ENCODE peak calls at places on chromosomes 12 and 14, in six cellular contexts. K is IMR-90, C is HFF-Myc, L is body of pancreas, F is upper lobe of right lung, H is mammary epithelial cell. S is an unnamed sample.

GRCh38 chr12:108567388-108567787 is 5.0 kb downstream of the ISCU start:
- DNase-seq in K (no peak), C (no peak), L (no peak), F (no peak), H (no peak), S (no peak)

GRCh38 chr12:101696477-101697196 is 803 bp upstream of the CHPT1 start:
- DNase-seq in K (no peak), C (no peak), L (peak; percentile 53), F (peak; percentile 70), H (no peak), S (no peak)

GRCh38 chr12:93101367-93101766 is 172.3 kb upstream of the EEA1 start:
- DNase-seq in K (no peak), C (no peak), L (no peak), F (no peak), H (no peak), S (no peak)

GRCh38 chr14:59028476-59029202 is 159.8 kb upstream of the DAAM1 start:
- DNase-seq in K (peak; percentile 97), C (peak; percentile 97), L (peak; percentile 69), F (no peak), H (peak; percentile 58), S (peak; percentile 68)

GRCh38 chr12:127179199-127179598 is 1087.8 kb upstream of the TMEM132C start:
- DNase-seq in K (no peak), C (no peak), L (no peak), F (no peak), H (peak; percentile 21), S (no peak)

GRCh38 chr14:83478741-83479140 is 1945.1 kb upstream of the SEL1L start:
- DNase-seq in K (peak; percentile 20), C (no peak), L (no peak), F (no peak), H (no peak), S (no peak)

GRCh38 chr14:85530626-85531025 is 682 bp downstream of the FLRT2 start:
- DNase-seq in K (no peak), C (no peak), L (no peak), F (no peak), H (no peak), S (no peak)

GRCh38 chr14:45089813-45090212 is 5.9 kb downstream of the PRPF39 start:
- DNase-seq in K (peak; percentile 61), C (no peak), L (no peak), F (no peak), H (peak; percentile 76), S (no peak)

GRCh38 chr12:81440001-81440400 is 319.1 kb downstream of the PPFIA2 start:
- DNase-seq in K (no peak), C (no peak), L (no peak), F (no peak), H (no peak), S (no peak)

GRCh38 chr12:92596388-92596787 is 106.4 kb upstream of the PLEKHG7 start:
- DNase-seq in K (peak; percentile 83), C (no peak), L (no peak), F (no peak), H (no peak), S (no peak)

GRCh38 chr12:113537041-113537750 is 65.5 kb upstream of the LHX5 start:
- DNase-seq in K (no peak), C (no peak), L (no peak), F (no peak), H (no peak), S (no peak)
- TF ChIP-seq CTCF in K (no peak), C (no peak), L (no peak), F (no peak), H (no peak), S (no peak)

GRCh38 chr12:25960926-25961325 is 2.4 kb downstream of the RASSF8 start:
- DNase-seq in K (peak; percentile 19), C (no peak), L (no peak), F (no peak), H (no peak), S (no peak)

GRCh38 chr12:25960176-25960575 is 1.7 kb downstream of the RASSF8 start:
- DNase-seq in K (peak; percentile 28), C (no peak), L (peak; percentile 13), F (no peak), H (peak; percentile 44), S (peak; percentile 15)

GRCh38 chr12:25958254-25959068 is at the start of gene RASSF8:
- DNase-seq in K (peak; percentile 72), C (no peak), L (peak; percentile 84), F (peak; percentile 89), H (peak; percentile 67), S (peak; percentile 80)

GRCh38 chr12:25957898-25958253 is 606 bp upstream of the RASSF8 start:
- DNase-seq in K (peak; percentile 82), C (peak; percentile 59), L (no peak), F (no peak), H (peak; percentile 73), S (no peak)

DNA sequence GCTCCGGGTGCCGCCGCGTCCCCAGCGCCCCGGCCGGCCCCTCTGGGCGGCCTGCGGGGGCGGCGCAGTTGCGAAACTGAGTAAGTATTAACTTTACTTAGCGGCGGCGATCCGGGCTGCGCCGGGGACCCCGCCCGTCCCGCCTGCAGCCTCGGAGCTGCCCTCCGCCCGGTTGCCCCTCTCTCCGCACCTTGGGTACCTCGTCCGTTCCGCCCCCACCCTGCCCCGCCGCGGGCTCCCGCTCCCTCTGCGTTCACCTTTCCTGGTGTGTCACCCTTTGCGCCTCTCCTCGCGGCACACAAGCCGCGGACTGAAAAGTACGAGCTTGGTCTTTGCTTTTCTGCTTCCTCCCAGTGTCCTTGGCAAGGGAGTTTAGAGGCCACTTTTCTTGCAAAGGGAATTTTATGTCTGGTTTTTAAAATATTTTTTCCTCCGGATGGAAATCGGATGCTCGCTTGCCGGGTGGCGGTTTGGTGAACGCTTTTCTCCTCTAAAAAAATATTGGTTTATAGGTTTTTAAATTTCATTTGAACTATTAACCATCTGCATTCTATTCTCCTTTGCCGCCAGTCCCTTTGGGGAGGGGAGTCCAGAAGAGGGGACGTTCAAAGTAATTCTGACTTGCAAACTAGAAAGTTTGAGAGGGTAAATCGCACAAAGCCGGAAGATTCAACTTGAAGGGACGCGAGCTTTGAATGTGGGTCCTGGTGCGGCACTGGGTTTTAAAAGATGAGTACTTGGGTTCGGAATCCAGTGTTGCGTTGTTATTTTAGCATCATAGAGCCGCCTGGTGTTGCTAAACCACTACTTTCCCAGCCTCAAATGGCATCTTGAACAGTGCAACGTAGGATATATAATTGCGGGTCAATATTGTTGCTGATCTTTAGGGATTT is 833 bp downstream of the RASSF8 start:
- DNase-seq in K (peak; percentile 85), C (no peak), L (peak; percentile 67), F (peak; percentile 87), H (peak; percentile 73), S (peak; percentile 54)
- TF ChIP-seq CTCF in K (peak; percentile 34), C (no peak), L (no peak), F (no peak), H (peak; percentile 42), S (no peak)

DNA sequence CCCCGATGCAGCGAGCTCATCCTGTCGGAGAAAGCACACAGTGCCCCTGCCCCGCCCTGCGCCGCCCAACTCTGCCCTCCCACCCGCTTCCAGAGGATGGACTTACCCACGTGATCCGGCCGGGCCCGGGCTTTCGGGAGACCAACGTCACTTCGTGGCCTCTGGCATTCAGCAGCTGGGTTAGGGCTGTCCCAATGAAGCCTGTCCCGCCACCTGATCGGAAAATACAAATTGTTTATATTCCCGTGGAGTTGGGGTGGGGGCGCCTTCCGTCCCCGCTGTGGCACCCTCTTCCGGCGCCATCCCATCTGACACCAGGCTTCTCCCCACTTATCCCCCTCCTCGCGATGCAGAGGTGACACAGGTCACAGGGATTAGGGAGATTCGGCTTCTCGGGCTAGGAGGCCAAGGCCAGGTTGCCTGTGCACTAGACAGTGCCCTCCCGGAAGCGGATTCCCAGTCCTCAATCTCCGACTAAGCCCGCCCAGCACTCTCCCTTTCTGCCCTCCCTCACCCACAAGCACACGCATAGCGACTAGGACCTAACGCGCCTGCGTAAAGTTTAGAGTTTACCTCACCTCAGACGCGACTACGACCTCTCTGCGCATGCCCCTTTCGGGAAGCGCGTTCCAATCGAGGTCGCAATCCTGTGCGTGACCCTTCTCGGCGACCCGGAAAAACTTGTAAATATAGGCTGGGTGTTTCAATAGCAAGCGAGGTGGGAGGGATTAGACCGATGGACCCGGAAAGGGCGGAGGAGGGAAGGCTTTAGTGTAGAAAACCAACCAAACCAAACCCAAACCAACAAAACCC is at the start of gene SDR39U1:
- DNase-seq in K (peak; percentile 99), C (peak; percentile 99), L (peak; percentile 98), F (peak; percentile 97), H (peak; percentile 98), S (peak; percentile 93)
- TF ChIP-seq CTCF in K (no peak), C (no peak), L (no peak), F (no peak), H (peak; percentile 14), S (no peak)

GRCh38 chr12:110105159-110105558 is 19.0 kb upstream of the IFT81 start:
- DNase-seq in K (no peak), C (no peak), L (no peak), F (no peak), H (no peak), S (no peak)

GRCh38 chr12:110105961-110106540 is 18.1 kb upstream of the IFT81 start:
- DNase-seq in K (no peak), C (no peak), L (no peak), F (no peak), H (no peak), S (no peak)

GRCh38 chr12:110104188-110104969 is 19.8 kb upstream of the IFT81 start:
- DNase-seq in K (peak; percentile 35), C (no peak), L (no peak), F (no peak), H (no peak), S (no peak)

GRCh38 chr12:110100315-110100970 is 23.7 kb upstream of the IFT81 start:
- DNase-seq in K (peak; percentile 78), C (no peak), L (peak; percentile 77), F (no peak), H (peak; percentile 32), S (peak; percentile 72)

GRCh38 chr12:110102255-110102654 is 21.9 kb upstream of the IFT81 start:
- DNase-seq in K (peak; percentile 64), C (no peak), L (peak; percentile 15), F (no peak), H (peak; percentile 72), S (peak; percentile 53)
- TF ChIP-seq CTCF in K (peak; percentile 49), C (peak; percentile 67), L (no peak), F (peak; percentile 23), H (peak; percentile 58), S (no peak)

GRCh38 chr14:66104486-66104885 is 381.7 kb upstream of the CCDC196 start:
- DNase-seq in K (no peak), C (no peak), L (no peak), F (no peak), H (no peak), S (no peak)

GRCh38 chr14:66114071-66114470 is 372.1 kb upstream of the CCDC196 start:
- DNase-seq in K (no peak), C (no peak), L (no peak), F (no peak), H (no peak), S (no peak)

GRCh38 chr14:66105819-66106218 is 380.4 kb upstream of the CCDC196 start:
- DNase-seq in K (no peak), C (no peak), L (no peak), F (no peak), H (peak; percentile 73), S (no peak)

GRCh38 chr14:66111891-66112290 is 374.3 kb upstream of the CCDC196 start:
- DNase-seq in K (no peak), C (no peak), L (no peak), F (no peak), H (no peak), S (no peak)

GRCh38 chr14:66109426-66109825 is 376.7 kb upstream of the CCDC196 start:
- DNase-seq in K (no peak), C (no peak), L (no peak), F (no peak), H (no peak), S (no peak)
- TF ChIP-seq CTCF in K (no peak), C (no peak), L (no peak), F (no peak), H (no peak), S (no peak)